ENCODE peak calls at places on chromosomes 2 and 18, in five cellular contexts. One of them, this sample, is unnamed.

GRCh38 chr2:232349946-232350635 is 28.5 kb upstream of the ALPP start:
- DNase-seq in kidney: peak
- DNase-seq in tibial artery: peak
- DNase-seq in NB4: no peak
- DNase-seq in foreskin fibroblast: no peak
- DNase-seq in this sample: no peak

GRCh38 chr18:24180048-24180447 is 41.2 kb downstream of the CABYR start:
- DNase-seq in kidney: no peak
- DNase-seq in tibial artery: no peak
- DNase-seq in NB4: no peak
- DNase-seq in foreskin fibroblast: no peak
- DNase-seq in this sample: no peak

GRCh38 chr18:62452280-62452824 is 70.5 kb upstream of the ZCCHC2 start:
- DNase-seq in kidney: no peak
- DNase-seq in tibial artery: no peak
- DNase-seq in NB4: peak
- DNase-seq in foreskin fibroblast: peak
- DNase-seq in this sample: peak

GRCh38 chr2:220795705-220796104 is 776.4 kb downstream of the EPHA4 start:
- DNase-seq in kidney: no peak
- DNase-seq in tibial artery: no peak
- DNase-seq in NB4: no peak
- DNase-seq in foreskin fibroblast: no peak
- DNase-seq in this sample: no peak

GRCh38 chr18:47996091-47996541 is 65.7 kb upstream of the SMAD2 start:
- DNase-seq in kidney: no peak
- DNase-seq in tibial artery: no peak
- DNase-seq in NB4: no peak
- DNase-seq in foreskin fibroblast: peak
- DNase-seq in this sample: no peak

GRCh38 chr18:13067966-13068365 is 76.8 kb downstream of the CEP192 start:
- DNase-seq in kidney: no peak
- DNase-seq in tibial artery: no peak
- DNase-seq in NB4: no peak
- DNase-seq in foreskin fibroblast: no peak
- DNase-seq in this sample: no peak

GRCh38 chr2:207167129-207167923 is 1.6 kb upstream of the KLF7 start:
- DNase-seq in kidney: no peak
- DNase-seq in tibial artery: no peak
- DNase-seq in NB4: peak
- DNase-seq in foreskin fibroblast: peak
- DNase-seq in this sample: peak

GRCh38 chr2:202941771-202942170 is 29.7 kb downstream of the CARF start:
- DNase-seq in kidney: no peak
- DNase-seq in tibial artery: no peak
- DNase-seq in NB4: no peak
- DNase-seq in foreskin fibroblast: peak
- DNase-seq in this sample: peak

GRCh38 chr18:36321636-36322407 is 24.3 kb downstream of the FHOD3 start:
- DNase-seq in kidney: peak
- DNase-seq in tibial artery: no peak
- DNase-seq in NB4: no peak
- DNase-seq in foreskin fibroblast: no peak
- DNase-seq in this sample: peak

GRCh38 chr2:138777996-138778395 is 2.2 kb downstream of the NXPH2 start:
- DNase-seq in kidney: no peak
- DNase-seq in tibial artery: no peak
- DNase-seq in NB4: no peak
- DNase-seq in foreskin fibroblast: no peak
- DNase-seq in this sample: peak

GRCh38 chr2:208359632-208359986 is 47.0 kb upstream of the PTH2R start:
- DNase-seq in kidney: peak
- DNase-seq in tibial artery: no peak
- DNase-seq in NB4: peak
- DNase-seq in foreskin fibroblast: no peak
- DNase-seq in this sample: no peak

GRCh38 chr2:237475704-237476107 is 11.3 kb upstream of the MLPH start:
- DNase-seq in kidney: no peak
- DNase-seq in tibial artery: no peak
- DNase-seq in NB4: peak
- DNase-seq in foreskin fibroblast: no peak
- DNase-seq in this sample: peak

GRCh38 chr2:101374821-101375561 is 12.3 kb downstream of the CREG2 start:
- DNase-seq in kidney: no peak
- DNase-seq in tibial artery: no peak
- DNase-seq in NB4: peak
- DNase-seq in foreskin fibroblast: no peak
- DNase-seq in this sample: no peak

GRCh38 chr18:72114801-72115594 is 429.1 kb downstream of the CBLN2 start:
- DNase-seq in kidney: no peak
- DNase-seq in tibial artery: no peak
- DNase-seq in NB4: no peak
- DNase-seq in foreskin fibroblast: no peak
- DNase-seq in this sample: no peak

GRCh38 chr2:183164111-183165015 is 40.1 kb downstream of the NUP35 start:
- DNase-seq in kidney: no peak
- DNase-seq in tibial artery: no peak
- DNase-seq in NB4: no peak
- DNase-seq in foreskin fibroblast: no peak
- DNase-seq in this sample: peak

GRCh38 chr2:203683932-203684556 is 22.4 kb upstream of the CD28 start:
- DNase-seq in kidney: no peak
- DNase-seq in tibial artery: no peak
- DNase-seq in NB4: no peak
- DNase-seq in foreskin fibroblast: peak
- DNase-seq in this sample: peak

GRCh38 chr18:11995445-11996189 is 14.3 kb downstream of the IMPA2 start:
- DNase-seq in kidney: peak
- DNase-seq in tibial artery: peak
- DNase-seq in NB4: peak
- DNase-seq in foreskin fibroblast: peak
- DNase-seq in this sample: peak

GRCh38 chr2:113138428-113139322 is 11.3 kb downstream of the IL1RN start:
- DNase-seq in kidney: no peak
- DNase-seq in tibial artery: no peak
- DNase-seq in NB4: peak
- DNase-seq in foreskin fibroblast: peak
- DNase-seq in this sample: peak

GRCh38 chr2:145751634-145752033 is 1231.7 kb upstream of the ZEB2 start:
- DNase-seq in kidney: no peak
- DNase-seq in tibial artery: no peak
- DNase-seq in NB4: peak
- DNase-seq in foreskin fibroblast: peak
- DNase-seq in this sample: peak

GRCh38 chr2:77977486-77978063 is 455.4 kb upstream of the LRRTM4 start:
- DNase-seq in kidney: no peak
- DNase-seq in tibial artery: no peak
- DNase-seq in NB4: peak
- DNase-seq in foreskin fibroblast: no peak
- DNase-seq in this sample: no peak

GRCh38 chr2:105397025-105397722 is 1.7 kb downstream of the FHL2 start:
- DNase-seq in kidney: no peak
- DNase-seq in tibial artery: no peak
- DNase-seq in NB4: no peak
- DNase-seq in foreskin fibroblast: no peak
- DNase-seq in this sample: peak

GRCh38 chr2:42102606-42103450 is 55.0 kb downstream of the PKDCC start:
- DNase-seq in kidney: peak
- DNase-seq in tibial artery: peak
- DNase-seq in NB4: no peak
- DNase-seq in foreskin fibroblast: no peak
- DNase-seq in this sample: no peak

GRCh38 chr2:94997981-94998920 is 27.3 kb upstream of the MAL start:
- DNase-seq in kidney: peak
- DNase-seq in tibial artery: peak
- DNase-seq in NB4: no peak
- DNase-seq in foreskin fibroblast: no peak
- DNase-seq in this sample: no peak

GRCh38 chr2:159921752-159922404 is 123.9 kb upstream of the CD302 start:
- DNase-seq in kidney: peak
- DNase-seq in tibial artery: peak
- DNase-seq in NB4: peak
- DNase-seq in foreskin fibroblast: peak
- DNase-seq in this sample: peak
- H3K4me3 ChIP-seq in kidney: no peak
- H3K4me3 ChIP-seq in tibial artery: no peak
- H3K4me3 ChIP-seq in NB4: no peak
- H3K4me3 ChIP-seq in foreskin fibroblast: no peak
- H3K4me3 ChIP-seq in this sample: no peak

GRCh38 chr2:10675126-10675525 is 14.6 kb downstream of the NOL10 start:
- DNase-seq in kidney: no peak
- DNase-seq in tibial artery: no peak
- DNase-seq in NB4: peak
- DNase-seq in foreskin fibroblast: no peak
- DNase-seq in this sample: no peak

GRCh38 chr2:10678225-10678624 is 11.6 kb downstream of the NOL10 start:
- DNase-seq in kidney: no peak
- DNase-seq in tibial artery: no peak
- DNase-seq in NB4: no peak
- DNase-seq in foreskin fibroblast: no peak
- DNase-seq in this sample: no peak

GRCh38 chr2:10686176-10686575 is 3.6 kb downstream of the NOL10 start:
- DNase-seq in kidney: no peak
- DNase-seq in tibial artery: no peak
- DNase-seq in NB4: no peak
- DNase-seq in foreskin fibroblast: no peak
- DNase-seq in this sample: no peak

GRCh38 chr2:10680214-10680613 is 9.6 kb downstream of the NOL10 start:
- DNase-seq in kidney: no peak
- DNase-seq in tibial artery: no peak
- DNase-seq in NB4: no peak
- DNase-seq in foreskin fibroblast: no peak
- DNase-seq in this sample: no peak

GRCh38 chr2:10680957-10681356 is 8.8 kb downstream of the NOL10 start:
- DNase-seq in kidney: no peak
- DNase-seq in tibial artery: no peak
- DNase-seq in NB4: no peak
- DNase-seq in foreskin fibroblast: no peak
- DNase-seq in this sample: no peak
- TF ChIP-seq CTCF in kidney: no peak
- TF ChIP-seq CTCF in tibial artery: no peak
- TF ChIP-seq CTCF in NB4: no peak
- TF ChIP-seq CTCF in foreskin fibroblast: no peak
- TF ChIP-seq CTCF in this sample: no peak

GRCh38 chr2:200086911-200087310 is 131.5 kb downstream of the MAIP1 start:
- DNase-seq in kidney: no peak
- DNase-seq in tibial artery: no peak
- DNase-seq in NB4: no peak
- DNase-seq in foreskin fibroblast: no peak
- DNase-seq in this sample: no peak
- H3K4me3 ChIP-seq in kidney: no peak
- H3K4me3 ChIP-seq in tibial artery: no peak
- H3K4me3 ChIP-seq in NB4: no peak
- H3K4me3 ChIP-seq in foreskin fibroblast: no peak
- H3K4me3 ChIP-seq in this sample: no peak

GRCh38 chr2:165087933-165088901 is 115.6 kb downstream of the SCN3A start:
- DNase-seq in kidney: no peak
- DNase-seq in tibial artery: no peak
- DNase-seq in NB4: no peak
- DNase-seq in foreskin fibroblast: no peak
- DNase-seq in this sample: no peak
- TF ChIP-seq CTCF in kidney: no peak
- TF ChIP-seq CTCF in tibial artery: no peak
- TF ChIP-seq CTCF in NB4: no peak
- TF ChIP-seq CTCF in foreskin fibroblast: no peak
- TF ChIP-seq CTCF in this sample: no peak

GRCh38 chr18:32158108-32158624 is 31.7 kb upstream of the MEP1B start:
- DNase-seq in kidney: peak
- DNase-seq in tibial artery: peak
- DNase-seq in NB4: peak
- DNase-seq in foreskin fibroblast: peak
- DNase-seq in this sample: peak
- H3K4me3 ChIP-seq in kidney: peak
- H3K4me3 ChIP-seq in tibial artery: peak
- H3K4me3 ChIP-seq in NB4: no peak
- H3K4me3 ChIP-seq in foreskin fibroblast: peak
- H3K4me3 ChIP-seq in this sample: no peak

This sample was measured in fibroblast of pulmonary artery.